ENCODE peak calls at places on chromosomes 12 and 14, in nine cellular contexts. C, E, A, P, K, L, J, Q and V are unnamed samples.

GRCh38 chr12:59088673-59089072 is 168.4 kb upstream of the LRIG3 start:
- DNase-seq in A (no peak), L (no peak), Q (peak; percentile 63), P (no peak), E (no peak), J (no peak), K (no peak), C (no peak), V (no peak)

GRCh38 chr14:98926802-98927201 is 345.2 kb downstream of the BCL11B start:
- DNase-seq in A (no peak), K (no peak), E (peak; percentile 4), Q (no peak), P (no peak), L (no peak), J (no peak), C (no peak), V (no peak)

GRCh38 chr12:130081420-130081819 is 80.8 kb upstream of the FZD10 start:
- DNase-seq in P (no peak), A (no peak), J (no peak), L (no peak), E (no peak), Q (no peak), K (no peak), C (no peak), V (no peak)

GRCh38 chr12:108043750-108044149 is 85.3 kb upstream of the WSCD2 start:
- DNase-seq in P (no peak), L (peak; percentile 18), Q (peak; percentile 66), A (no peak), E (no peak), J (no peak), C (no peak), K (no peak), V (no peak)

GRCh38 chr14:64760146-64760755 is 56.0 kb downstream of the PLEKHG3 start:
- DNase-seq in E (no peak), P (peak; percentile 57), J (peak; percentile 55), Q (peak; percentile 94), K (peak; percentile 71), A (no peak), L (peak; percentile 80), C (peak; percentile 75), V (peak; percentile 61)

GRCh38 chr12:4164591-4165558 is 108.7 kb upstream of the CCND2 start:
- DNase-seq in C (peak; percentile 50), L (peak; percentile 76), K (no peak), J (no peak), E (peak; percentile 75), A (no peak), Q (peak; percentile 93), P (peak; percentile 63), V (no peak)

GRCh38 chr12:105256921-105257320 is 20.9 kb upstream of the APPL2 start:
- DNase-seq in C (no peak), K (no peak), J (no peak), Q (no peak), E (no peak), A (no peak), L (no peak), P (no peak), V (no peak)

GRCh38 chr12:69442894-69443293 is 27.3 kb upstream of the FRS2 start:
- DNase-seq in K (no peak), C (no peak), Q (peak; percentile 63), E (no peak), J (no peak), P (no peak), L (no peak), A (no peak), V (no peak)

GRCh38 chr12:100473716-100474150 is at the start of gene NR1H4:
- DNase-seq in Q (no peak), E (peak; percentile 68), L (no peak), P (no peak), C (no peak), A (no peak), J (peak; percentile 20), K (no peak), V (no peak)

GRCh38 chr12:52585001-52585400 is 11.4 kb upstream of the KRT74 start:
- DNase-seq in C (no peak), Q (peak; percentile 38), L (no peak), E (no peak), P (no peak), A (no peak), J (no peak), K (no peak), V (no peak)

GRCh38 chr12:132719141-132719953 is 8.7 kb downstream of the PGAM5 start:
- DNase-seq in A (no peak), L (no peak), P (no peak), J (no peak), C (no peak), E (no peak), K (no peak), Q (no peak), V (no peak)
- TF ChIP-seq CTCF in A (no peak), L (no peak), P (no peak), J (no peak), C (no peak), E (no peak), K (no peak), Q (no peak), V (no peak)

DNA sequence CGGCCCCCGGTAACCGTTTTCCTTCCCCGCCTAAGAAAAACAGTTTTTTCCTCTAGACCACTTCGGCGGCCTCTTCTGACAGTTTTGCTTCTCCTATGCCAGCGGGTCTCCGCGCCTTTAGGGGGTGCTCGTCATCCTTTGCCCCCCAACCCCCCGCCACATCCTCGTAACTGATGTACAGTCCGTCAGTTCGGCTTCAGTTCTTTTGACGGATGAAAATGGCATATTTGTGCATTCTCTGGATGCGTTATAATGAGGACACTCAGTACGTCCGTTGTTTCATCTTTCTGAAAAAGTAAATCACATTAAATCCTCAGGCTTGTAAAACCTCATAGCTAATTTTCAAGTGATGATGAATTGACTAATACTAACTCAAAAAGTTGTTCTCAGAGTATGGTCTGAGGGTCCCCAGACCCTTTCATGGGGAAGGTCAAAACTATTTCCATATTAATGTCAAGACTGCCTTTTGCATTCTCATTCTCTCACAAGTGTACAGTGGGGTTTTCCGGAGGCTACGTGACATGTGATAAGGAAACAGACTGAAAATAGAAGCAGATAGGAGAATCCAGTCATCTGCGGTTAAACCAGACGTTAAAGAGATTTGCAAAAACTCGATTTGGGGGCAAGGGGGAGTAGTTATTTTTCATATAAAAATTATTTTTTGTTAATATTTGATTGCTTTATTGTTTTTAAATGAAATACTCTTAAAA is 829 bp upstream of the NAP1L1 start:
- DNase-seq in Q (no peak), E (no peak), A (no peak), K (no peak), C (no peak), P (no peak), L (no peak), J (no peak), V (no peak)
- TF ChIP-seq CTCF in Q (no peak), E (no peak), A (peak; percentile 51), K (peak; percentile 13), C (peak; percentile 25), P (no peak), L (no peak), J (no peak), V (peak; percentile 44)

GRCh38 chr14:103091883-103092222 is 2.7 kb upstream of the EXOC3L4 start:
- DNase-seq in J (no peak), E (no peak), K (no peak), P (no peak), C (no peak), Q (no peak), L (no peak), A (no peak), V (no peak)

GRCh38 chr14:103089386-103090335 is 4.9 kb upstream of the EXOC3L4 start:
- DNase-seq in P (no peak), J (no peak), Q (no peak), E (no peak), A (no peak), L (no peak), K (no peak), C (no peak), V (no peak)

GRCh38 chr14:103088921-103089320 is 4.9 kb downstream of the LBHD2 start:
- DNase-seq in A (no peak), P (no peak), E (no peak), Q (no peak), L (no peak), J (no peak), C (no peak), K (no peak), V (no peak)

GRCh38 chr14:103090481-103091020 is 4.0 kb upstream of the EXOC3L4 start:
- DNase-seq in K (no peak), J (no peak), L (no peak), E (no peak), A (no peak), Q (no peak), C (no peak), P (no peak), V (no peak)

DNA sequence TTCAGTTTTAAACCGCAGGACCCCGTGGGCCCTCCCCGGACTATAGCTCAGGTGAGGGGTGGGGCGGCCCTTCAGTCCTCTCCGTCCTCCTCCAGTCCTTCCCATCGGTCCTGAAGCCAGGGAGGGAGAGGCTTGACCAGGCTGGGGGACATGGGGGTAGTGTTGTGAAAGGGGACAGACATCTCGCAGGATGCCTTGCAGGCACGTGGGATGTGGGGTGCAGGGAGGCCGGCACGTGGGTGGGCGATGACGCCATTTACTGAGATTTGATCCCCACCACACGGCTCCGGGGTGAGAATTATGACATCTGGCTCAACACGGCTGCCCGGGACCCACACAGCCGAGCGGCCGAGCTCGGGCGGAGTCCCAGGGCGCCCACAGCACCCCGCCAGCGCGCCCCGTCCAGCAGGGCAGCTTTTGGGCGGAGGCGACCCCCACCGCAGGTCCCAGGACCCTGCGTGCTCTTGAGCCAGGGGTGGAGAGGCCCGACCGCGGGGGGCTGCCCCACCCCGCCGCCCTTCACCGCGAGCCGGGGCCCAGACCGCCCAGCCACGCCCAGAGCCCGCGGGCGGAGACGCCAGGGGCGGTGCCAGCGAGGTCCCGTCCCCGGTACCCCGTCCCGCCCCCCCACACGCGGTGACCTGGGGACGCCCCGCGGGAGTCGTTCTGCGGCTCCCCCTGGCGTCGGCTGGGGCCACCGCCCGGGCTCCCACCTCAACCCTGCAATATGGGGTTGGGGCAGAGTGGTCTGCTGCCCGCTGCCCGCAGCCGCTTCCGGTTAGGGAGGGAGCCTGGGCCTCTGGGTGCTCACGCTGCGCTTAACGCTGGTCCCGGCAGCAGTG is 3.3 kb upstream of the EXOC3L4 start:
- DNase-seq in C (peak; percentile 79), P (peak; percentile 74), A (no peak), L (peak; percentile 82), K (peak; percentile 75), E (no peak), J (peak; percentile 73), Q (peak; percentile 89), V (no peak)
- TF ChIP-seq CTCF in C (peak; percentile 57), P (peak; percentile 71), A (peak; percentile 76), L (peak; percentile 45), K (peak; percentile 68), E (no peak), J (peak; percentile 48), Q (peak; percentile 73), V (peak; percentile 67)

DNA sequence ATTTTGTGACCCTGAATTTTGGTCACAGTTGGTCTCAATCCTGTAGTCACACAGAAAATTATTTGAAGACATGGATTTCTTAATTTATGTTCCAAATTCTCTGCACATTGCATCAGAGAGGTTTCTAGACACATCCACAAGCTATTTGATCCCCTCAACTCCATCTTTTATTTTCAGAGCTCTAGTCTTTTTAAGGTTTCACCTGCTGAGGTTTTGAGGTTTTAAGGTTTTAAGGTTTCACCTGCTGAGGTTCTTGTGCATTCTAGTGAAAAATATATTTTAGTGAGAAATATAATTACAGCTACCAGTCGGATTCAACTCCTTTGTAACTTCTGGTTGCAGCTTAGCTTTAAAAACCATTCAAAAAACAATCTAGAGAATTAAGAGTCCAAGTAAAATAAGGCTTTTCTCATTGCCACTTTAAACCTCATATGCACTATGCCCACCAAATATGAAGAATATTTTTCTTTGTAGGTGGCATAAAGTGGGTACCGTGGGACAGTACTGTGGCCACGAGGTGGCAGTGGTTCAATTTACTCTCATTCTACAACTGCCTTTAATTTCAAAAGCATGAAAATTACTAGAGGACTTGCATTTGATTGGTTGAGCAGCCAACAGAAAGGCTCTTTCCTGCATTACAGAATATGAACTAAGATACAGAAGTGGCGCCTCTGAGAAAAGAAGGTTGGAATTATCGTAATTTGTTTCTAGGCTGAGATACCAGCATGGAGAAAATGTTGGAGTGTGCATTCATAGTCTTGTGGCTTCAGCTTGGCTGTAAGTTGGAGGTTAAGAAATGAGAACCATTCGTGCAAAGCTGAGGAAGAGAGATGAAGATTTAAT is 366.5 kb upstream of the OR4E1 start:
- DNase-seq in Q (no peak), C (no peak), E (no peak), P (no peak), K (peak; percentile 24), L (no peak), J (no peak), A (no peak), V (no peak)
- TF ChIP-seq CTCF in Q (peak; percentile 76), C (peak; percentile 57), E (peak; percentile 18), P (peak; percentile 69), K (no peak), L (peak; percentile 31), J (peak; percentile 39), A (peak; percentile 52), V (peak; percentile 9)